ENCODE peak calls at places on chromosomes 11 and 22, in eight cellular contexts. One of them, this sample, is unnamed.
A peak's percentile ranks its signal among the peaks of the same experiment; 100 is the strongest.

GRCh38 chr11:96481204-96481603 is 91.4 kb downstream of the JRKL start:
- DNase-seq in fibroblast of lung: no peak
- DNase-seq in aorta: no peak
- DNase-seq in uterus: no peak
- DNase-seq in upper lobe of right lung: no peak
- DNase-seq in CD8-positive, alpha-beta memory T cell: no peak
- DNase-seq in psoas muscle: no peak
- DNase-seq in substantia nigra: no peak
- DNase-seq in this sample: no peak

GRCh38 chr22:50326225-50326958 is 420 bp downstream of the DENND6B start:
- DNase-seq in substantia nigra: no peak
- DNase-seq in CD8-positive, alpha-beta memory T cell: no peak
- DNase-seq in uterus: no peak
- DNase-seq in upper lobe of right lung: no peak
- DNase-seq in fibroblast of lung: no peak
- DNase-seq in aorta: peak; percentile 73
- DNase-seq in psoas muscle: no peak
- DNase-seq in this sample: no peak

GRCh38 chr22:41311487-41311886 is 10.2 kb downstream of the ZC3H7B start:
- DNase-seq in CD8-positive, alpha-beta memory T cell: no peak
- DNase-seq in psoas muscle: no peak
- DNase-seq in uterus: no peak
- DNase-seq in substantia nigra: no peak
- DNase-seq in upper lobe of right lung: no peak
- DNase-seq in aorta: no peak
- DNase-seq in fibroblast of lung: no peak
- DNase-seq in this sample: no peak

GRCh38 chr11:109864161-109864661 is 229.0 kb upstream of the ZC3H12C start:
- DNase-seq in psoas muscle: no peak
- DNase-seq in substantia nigra: no peak
- DNase-seq in aorta: no peak
- DNase-seq in uterus: no peak
- DNase-seq in fibroblast of lung: peak; percentile 81
- DNase-seq in upper lobe of right lung: no peak
- DNase-seq in CD8-positive, alpha-beta memory T cell: no peak
- DNase-seq in this sample: no peak

GRCh38 chr11:26121466-26121865 is 210.5 kb upstream of the ANO3 start:
- DNase-seq in fibroblast of lung: no peak
- DNase-seq in substantia nigra: no peak
- DNase-seq in aorta: no peak
- DNase-seq in psoas muscle: no peak
- DNase-seq in uterus: no peak
- DNase-seq in CD8-positive, alpha-beta memory T cell: no peak
- DNase-seq in upper lobe of right lung: no peak
- DNase-seq in this sample: no peak

GRCh38 chr11:67382481-67383136 is 9.2 kb upstream of the RAD9A start:
- DNase-seq in upper lobe of right lung: peak; percentile 88
- DNase-seq in aorta: peak; percentile 92
- DNase-seq in substantia nigra: peak; percentile 70
- DNase-seq in psoas muscle: peak; percentile 86
- DNase-seq in CD8-positive, alpha-beta memory T cell: peak; percentile 88
- DNase-seq in uterus: peak; percentile 83
- DNase-seq in fibroblast of lung: peak; percentile 57
- DNase-seq in this sample: peak; percentile 60

GRCh38 chr11:76797341-76798201 is 14.4 kb downstream of the TSKU start:
- DNase-seq in psoas muscle: no peak
- DNase-seq in aorta: no peak
- DNase-seq in CD8-positive, alpha-beta memory T cell: no peak
- DNase-seq in substantia nigra: no peak
- DNase-seq in uterus: no peak
- DNase-seq in upper lobe of right lung: no peak
- DNase-seq in fibroblast of lung: no peak
- DNase-seq in this sample: no peak

GRCh38 chr22:50699001-50699753 is 26.6 kb downstream of the SHANK3 start:
- DNase-seq in substantia nigra: no peak
- DNase-seq in CD8-positive, alpha-beta memory T cell: peak; percentile 24
- DNase-seq in upper lobe of right lung: peak; percentile 48
- DNase-seq in psoas muscle: peak; percentile 42
- DNase-seq in uterus: no peak
- DNase-seq in fibroblast of lung: no peak
- DNase-seq in aorta: peak; percentile 65
- DNase-seq in this sample: no peak

GRCh38 chr11:96203567-96204365 is 139.2 kb downstream of the MAML2 start:
- DNase-seq in uterus: no peak
- DNase-seq in aorta: no peak
- DNase-seq in substantia nigra: no peak
- DNase-seq in upper lobe of right lung: no peak
- DNase-seq in fibroblast of lung: peak; percentile 54
- DNase-seq in psoas muscle: no peak
- DNase-seq in CD8-positive, alpha-beta memory T cell: no peak
- DNase-seq in this sample: no peak

GRCh38 chr22:32701021-32701420 is 100.5 kb upstream of the TIMP3 start:
- DNase-seq in CD8-positive, alpha-beta memory T cell: no peak
- DNase-seq in upper lobe of right lung: no peak
- DNase-seq in psoas muscle: no peak
- DNase-seq in substantia nigra: no peak
- DNase-seq in aorta: no peak
- DNase-seq in uterus: no peak
- DNase-seq in fibroblast of lung: peak; percentile 44
- DNase-seq in this sample: no peak

GRCh38 chr11:88292156-88292844 is 45.2 kb downstream of the CTSC start:
- DNase-seq in psoas muscle: no peak
- DNase-seq in fibroblast of lung: peak; percentile 18
- DNase-seq in upper lobe of right lung: no peak
- DNase-seq in aorta: no peak
- DNase-seq in CD8-positive, alpha-beta memory T cell: no peak
- DNase-seq in substantia nigra: no peak
- DNase-seq in uterus: peak; percentile 26
- DNase-seq in this sample: no peak

GRCh38 chr11:12871788-12872321 is 137.3 kb upstream of the RASSF10 start:
- DNase-seq in psoas muscle: no peak
- DNase-seq in aorta: no peak
- DNase-seq in uterus: peak; percentile 66
- DNase-seq in substantia nigra: no peak
- DNase-seq in fibroblast of lung: peak; percentile 57
- DNase-seq in upper lobe of right lung: no peak
- DNase-seq in CD8-positive, alpha-beta memory T cell: no peak
- DNase-seq in this sample: no peak

GRCh38 chr11:65709661-65710060 is 2.4 kb upstream of the KAT5 start:
- DNase-seq in upper lobe of right lung: no peak
- DNase-seq in aorta: no peak
- DNase-seq in CD8-positive, alpha-beta memory T cell: no peak
- DNase-seq in uterus: no peak
- DNase-seq in psoas muscle: no peak
- DNase-seq in substantia nigra: no peak
- DNase-seq in fibroblast of lung: peak; percentile 47
- DNase-seq in this sample: no peak

GRCh38 chr11:75325713-75326438 is 25.6 kb downstream of the ARRB1 start:
- DNase-seq in psoas muscle: peak; percentile 87
- DNase-seq in CD8-positive, alpha-beta memory T cell: no peak
- DNase-seq in upper lobe of right lung: peak; percentile 75
- DNase-seq in fibroblast of lung: peak; percentile 97
- DNase-seq in substantia nigra: peak; percentile 31
- DNase-seq in aorta: peak; percentile 91
- DNase-seq in uterus: peak; percentile 69
- DNase-seq in this sample: no peak

GRCh38 chr11:2860636-2861035 is 24.9 kb downstream of the CDKN1C start:
- DNase-seq in fibroblast of lung: peak; percentile 39
- DNase-seq in CD8-positive, alpha-beta memory T cell: no peak
- DNase-seq in substantia nigra: no peak
- DNase-seq in aorta: no peak
- DNase-seq in uterus: no peak
- DNase-seq in psoas muscle: no peak
- DNase-seq in upper lobe of right lung: no peak
- DNase-seq in this sample: no peak

GRCh38 chr22:24431309-24432034 is 4.1 kb downstream of the ADORA2A start:
- DNase-seq in aorta: peak; percentile 59
- DNase-seq in psoas muscle: peak; percentile 36
- DNase-seq in CD8-positive, alpha-beta memory T cell: no peak
- DNase-seq in fibroblast of lung: no peak
- DNase-seq in substantia nigra: no peak
- DNase-seq in upper lobe of right lung: peak; percentile 57
- DNase-seq in uterus: no peak
- DNase-seq in this sample: no peak

GRCh38 chr11:115672999-115673411 is 168.8 kb upstream of the CADM1 start:
- DNase-seq in psoas muscle: peak; percentile 63
- DNase-seq in uterus: no peak
- DNase-seq in upper lobe of right lung: no peak
- DNase-seq in fibroblast of lung: peak; percentile 83
- DNase-seq in substantia nigra: peak; percentile 41
- DNase-seq in aorta: no peak
- DNase-seq in CD8-positive, alpha-beta memory T cell: no peak
- DNase-seq in this sample: no peak

GRCh38 chr11:75281469-75282095 is 41.0 kb downstream of the TPBGL start:
- DNase-seq in psoas muscle: peak; percentile 28
- DNase-seq in CD8-positive, alpha-beta memory T cell: no peak
- DNase-seq in fibroblast of lung: no peak
- DNase-seq in upper lobe of right lung: no peak
- DNase-seq in uterus: no peak
- DNase-seq in aorta: peak; percentile 39
- DNase-seq in substantia nigra: no peak
- DNase-seq in this sample: no peak

GRCh38 chr22:21823740-21824438 is 43.6 kb downstream of the MAPK1 start:
- DNase-seq in aorta: no peak
- DNase-seq in CD8-positive, alpha-beta memory T cell: no peak
- DNase-seq in substantia nigra: no peak
- DNase-seq in upper lobe of right lung: no peak
- DNase-seq in uterus: no peak
- DNase-seq in fibroblast of lung: peak; percentile 56
- DNase-seq in psoas muscle: no peak
- DNase-seq in this sample: no peak

DNA sequence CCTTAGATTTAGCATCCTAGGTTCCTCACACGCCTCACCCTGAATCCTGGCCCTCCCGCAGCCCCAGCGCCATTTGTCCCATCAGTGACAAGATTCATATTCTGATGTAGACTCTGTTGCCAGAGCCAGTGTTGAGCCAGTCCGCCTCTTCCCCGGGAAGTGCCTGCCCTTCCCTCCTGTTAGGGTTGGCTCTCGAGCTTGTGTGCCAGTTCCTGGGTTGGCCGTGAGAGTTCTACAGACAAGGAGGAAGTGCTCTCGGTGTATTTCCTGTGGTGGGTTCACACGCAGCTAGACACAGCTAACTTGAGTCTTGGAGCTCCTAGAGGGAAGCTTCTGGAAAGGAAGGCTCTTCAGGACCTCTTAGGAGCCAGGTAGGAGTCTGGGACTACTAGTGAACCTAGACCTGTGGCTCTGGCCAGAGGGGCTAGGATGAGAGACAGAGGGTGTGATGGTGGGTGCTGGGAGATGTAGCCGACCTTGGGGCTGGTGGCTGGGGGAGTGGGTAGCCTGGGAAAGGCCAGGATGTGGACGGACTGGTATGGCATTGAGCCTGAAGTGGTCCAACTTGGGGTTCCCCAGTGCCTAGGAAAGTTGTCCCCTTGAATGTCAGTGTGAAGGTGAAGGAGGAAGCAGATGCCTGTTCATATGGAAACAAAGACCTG is at the start of gene IL18BP:
- DNase-seq in psoas muscle: no peak
- DNase-seq in uterus: no peak
- DNase-seq in CD8-positive, alpha-beta memory T cell: no peak
- DNase-seq in substantia nigra: no peak
- DNase-seq in aorta: peak; percentile 68
- DNase-seq in fibroblast of lung: no peak
- DNase-seq in upper lobe of right lung: peak; percentile 63
- DNase-seq in this sample: no peak
- H3K27ac ChIP-seq in psoas muscle: peak within 1 kb of the TSS; percentile 47
- H3K27ac ChIP-seq in uterus: peak within 1 kb of the TSS; percentile 72
- H3K27ac ChIP-seq in CD8-positive, alpha-beta memory T cell: peak within 1 kb of the TSS; percentile 32
- H3K27ac ChIP-seq in substantia nigra: peak within 1 kb of the TSS; percentile 39
- H3K27ac ChIP-seq in aorta: peak within 1 kb of the TSS; percentile 11
- H3K27ac ChIP-seq in fibroblast of lung: peak within 1 kb of the TSS; percentile 24
- H3K27ac ChIP-seq in upper lobe of right lung: peak within 1 kb of the TSS; percentile 55
- H3K27ac ChIP-seq in this sample: peak within 1 kb of the TSS; percentile 65

DNA sequence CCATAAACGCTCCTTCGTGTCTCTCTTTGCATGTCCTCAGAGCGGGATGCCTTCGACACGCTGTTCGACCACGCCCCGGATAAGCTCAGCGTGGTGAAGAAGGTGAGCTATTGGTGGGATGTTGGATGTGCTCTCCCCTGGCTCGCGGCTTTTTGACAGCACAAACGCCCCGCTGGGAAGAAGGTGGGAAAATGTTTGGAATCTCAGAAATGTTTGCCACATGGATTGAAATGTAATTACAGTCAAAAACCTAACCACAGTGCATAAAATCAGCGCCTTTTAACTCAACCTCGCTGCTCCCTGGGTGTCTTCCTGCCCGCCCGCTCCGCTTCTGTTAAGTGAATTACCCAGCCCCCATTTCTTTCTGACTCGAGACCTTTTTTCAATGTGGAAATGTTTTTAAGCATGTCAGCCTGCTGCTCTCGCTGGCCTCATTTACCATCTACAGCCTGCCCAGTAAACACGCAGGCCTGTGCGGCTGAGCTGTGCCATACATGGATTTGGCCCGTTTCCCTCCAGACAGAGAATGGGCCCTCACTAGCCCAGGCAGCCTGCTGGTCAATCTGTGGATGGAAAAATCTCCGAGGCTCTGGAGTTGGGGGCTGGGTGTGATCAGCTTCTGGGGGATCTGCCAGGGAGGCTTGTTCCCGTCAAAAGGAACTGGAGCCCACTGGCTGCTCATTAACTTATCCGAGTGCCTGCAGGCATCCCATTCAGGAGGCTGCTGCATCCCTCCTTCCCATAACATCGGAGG is 32.7 kb upstream of the PARVG start:
- DNase-seq in substantia nigra: no peak
- DNase-seq in aorta: no peak
- DNase-seq in upper lobe of right lung: no peak
- DNase-seq in uterus: no peak
- DNase-seq in CD8-positive, alpha-beta memory T cell: no peak
- DNase-seq in fibroblast of lung: peak; percentile 83
- DNase-seq in psoas muscle: no peak
- DNase-seq in this sample: no peak
- H3K27ac ChIP-seq in substantia nigra: no peak overlapping the region
- H3K27ac ChIP-seq in aorta: no peak overlapping the region
- H3K27ac ChIP-seq in upper lobe of right lung: no peak overlapping the region
- H3K27ac ChIP-seq in uterus: no peak overlapping the region
- H3K27ac ChIP-seq in CD8-positive, alpha-beta memory T cell: no peak overlapping the region
- H3K27ac ChIP-seq in fibroblast of lung: peak overlapping the region; percentile 16
- H3K27ac ChIP-seq in psoas muscle: no peak overlapping the region
- H3K27ac ChIP-seq in this sample: no peak overlapping the region

GRCh38 chr22:45686004-45686403 is 14.4 kb downstream of the ATXN10 start:
- DNase-seq in substantia nigra: no peak
- DNase-seq in CD8-positive, alpha-beta memory T cell: no peak
- DNase-seq in aorta: no peak
- DNase-seq in uterus: no peak
- DNase-seq in fibroblast of lung: peak; percentile 73
- DNase-seq in psoas muscle: no peak
- DNase-seq in upper lobe of right lung: no peak
- DNase-seq in this sample: no peak
- H3K27ac ChIP-seq in substantia nigra: no peak overlapping the region
- H3K27ac ChIP-seq in CD8-positive, alpha-beta memory T cell: no peak overlapping the region
- H3K27ac ChIP-seq in aorta: peak overlapping the region; percentile 48
- H3K27ac ChIP-seq in uterus: no peak overlapping the region
- H3K27ac ChIP-seq in fibroblast of lung: no peak overlapping the region
- H3K27ac ChIP-seq in psoas muscle: peak overlapping the region; percentile 40
- H3K27ac ChIP-seq in upper lobe of right lung: no peak overlapping the region
- H3K27ac ChIP-seq in this sample: no peak overlapping the region

DNA sequence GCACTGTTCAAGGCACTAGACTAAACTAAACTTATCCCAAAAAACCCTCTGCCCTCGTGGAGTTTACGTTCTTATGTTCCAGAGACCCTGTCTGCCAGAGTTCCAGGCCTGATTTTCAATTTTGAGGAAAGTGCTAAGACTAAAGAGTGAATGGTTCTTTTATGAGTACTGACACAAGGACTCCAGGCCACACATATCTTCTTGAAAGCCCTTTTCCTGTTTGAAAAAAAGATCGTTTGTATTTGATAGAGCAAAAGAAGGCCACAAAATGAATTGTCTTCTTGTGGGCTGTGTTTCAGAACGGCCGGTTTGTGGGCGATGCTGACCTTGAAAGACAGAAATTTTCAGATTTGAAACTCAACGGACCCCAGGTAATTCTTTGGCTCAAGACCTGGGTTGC is 32.1 kb downstream of the CTNND1 start:
- DNase-seq in fibroblast of lung: no peak
- DNase-seq in aorta: no peak
- DNase-seq in psoas muscle: no peak
- DNase-seq in upper lobe of right lung: no peak
- DNase-seq in CD8-positive, alpha-beta memory T cell: no peak
- DNase-seq in substantia nigra: no peak
- DNase-seq in uterus: no peak
- DNase-seq in this sample: no peak
- H3K27ac ChIP-seq in fibroblast of lung: no peak overlapping the region
- H3K27ac ChIP-seq in aorta: no peak overlapping the region
- H3K27ac ChIP-seq in psoas muscle: peak overlapping the region; percentile 39
- H3K27ac ChIP-seq in upper lobe of right lung: peak overlapping the region; percentile 75
- H3K27ac ChIP-seq in CD8-positive, alpha-beta memory T cell: no peak overlapping the region
- H3K27ac ChIP-seq in substantia nigra: no peak overlapping the region
- H3K27ac ChIP-seq in uterus: peak overlapping the region; percentile 2
- H3K27ac ChIP-seq in this sample: no peak overlapping the region

This sample was measured in caudate nucleus.